ENCODE peak calls at places on chromosomes 12 and 14, in four cellular contexts. T is nucleus accumbens; Z is stimulated activated CD8-positive, alpha-beta memory T cell treated with anti-CD3 and anti-CD28 coated beads, Interleukin-15, amount 100 ng/mL, for 1 hour; L is naive thymus-derived CD8-positive, alpha-beta T cell. G is an unnamed sample.

GRCh38 chr12:40253936-40254335 is 29.1 kb downstream of the LRRK2 start:
- DNase-seq in T (no peak), Z (no peak), L (no peak), G (no peak)

GRCh38 chr14:73342670-73343069 is 105.4 kb downstream of the PAPLN start:
- DNase-seq in T (no peak), Z (no peak), L (no peak), G (no peak)

GRCh38 chr12:42282301-42282700 is 43.6 kb downstream of the ZCRB1 start:
- DNase-seq in T (no peak), Z (no peak), L (no peak), G (no peak)

GRCh38 chr14:96502621-96503251 is 554 bp downstream of the PAPOLA start:
- DNase-seq in T (peak; percentile 59), Z (no peak), L (peak; percentile 5), G (peak; percentile 38)

GRCh38 chr12:114674201-114675047 is 9.6 kb downstream of the TBX3 start:
- DNase-seq in T (no peak), Z (no peak), L (no peak), G (no peak)

GRCh38 chr14:97379091-97379531 is 581.9 kb downstream of the VRK1 start:
- DNase-seq in T (no peak), Z (no peak), L (peak; percentile 40), G (no peak)

GRCh38 chr12:49121047-49121696 is 10.0 kb downstream of the TUBA1B start:
- DNase-seq in T (peak; percentile 6), Z (no peak), L (no peak), G (peak; percentile 27)

GRCh38 chr12:9244894-9245293 is 36.7 kb upstream of the PZP start:
- DNase-seq in T (no peak), Z (no peak), L (no peak), G (no peak)

GRCh38 chr12:114328292-114328691 is 77.7 kb downstream of the TBX5 start:
- DNase-seq in T (no peak), Z (no peak), L (no peak), G (no peak)

GRCh38 chr12:59637657-59638150 is 41.9 kb downstream of the SLC16A7 start:
- DNase-seq in T (no peak), Z (no peak), L (no peak), G (no peak)

GRCh38 chr12:66321433-66321832 is 19.1 kb downstream of the HELB start:
- DNase-seq in T (no peak), Z (no peak), L (no peak), G (no peak)

GRCh38 chr14:105312973-105313372 is 1.6 kb upstream of the PACS2 start:
- DNase-seq in T (peak; percentile 61), Z (no peak), L (no peak), G (peak; percentile 44)

GRCh38 chr14:76480426-76480825 is 104.5 kb downstream of the ESRRB start:
- DNase-seq in T (no peak), Z (no peak), L (no peak), G (no peak)

GRCh38 chr14:63266106-63266505 is 52.6 kb downstream of the GPHB5 start:
- DNase-seq in T (no peak), Z (no peak), L (no peak), G (no peak)

GRCh38 chr12:77681726-77682125 is 149.0 kb upstream of the NAV3 start:
- DNase-seq in T (no peak), Z (no peak), L (no peak), G (no peak)

GRCh38 chr12:89051065-89051677 is 301.1 kb downstream of the DUSP6 start:
- DNase-seq in T (no peak), Z (no peak), L (peak; percentile 14), G (no peak)

GRCh38 chr14:31592619-31593018 is 31.4 kb downstream of the NUBPL start:
- DNase-seq in T (no peak), Z (no peak), L (no peak), G (no peak)